ENCODE peak calls at places on chromosomes 13 and 19, in six cellular contexts. B is K562, R is HepG2, G is A549, Z is endothelial cell of umbilical vein, H is GM12878. L is an unnamed sample.

GRCh38 chr13:26020536-26021290 is 31.1 kb downstream of the SHISA2 start:
- DNase-seq in R (no peak), Z (no peak), H (no peak), G (no peak), B (no peak), L (no peak)

GRCh38 chr13:60114499-60115028 is 49.2 kb downstream of the DIAPH3 start:
- DNase-seq in Z (no peak), H (no peak), B (no peak), R (no peak), G (no peak), L (peak)

GRCh38 chr13:40148103-40148502 is 492.6 kb downstream of the COG6 start:
- DNase-seq in R (no peak), H (no peak), Z (no peak), B (no peak), G (no peak), L (no peak)

GRCh38 chr19:11138659-11139526 is 16.7 kb downstream of the SPC24 start:
- DNase-seq in B (peak), Z (peak), R (peak), G (peak), H (no peak), L (peak)

GRCh38 chr13:110894086-110894485 is 20.8 kb downstream of the ANKRD10 start:
- DNase-seq in R (no peak), Z (no peak), G (no peak), B (no peak), H (no peak), L (no peak)

GRCh38 chr13:97122381-97122996 is 99.6 kb upstream of the MBNL2 start:
- DNase-seq in Z (peak), H (no peak), B (no peak), R (no peak), G (no peak), L (no peak)

GRCh38 chr13:91347996-91348905 is 764 bp downstream of the MIR17HG start:
- DNase-seq in G (peak), R (no peak), Z (peak), B (peak), H (no peak), L (no peak)

GRCh38 chr19:12139309-12139708 is 841 bp downstream of the ZNF20 start:
- DNase-seq in B (no peak), G (no peak), H (no peak), R (no peak), Z (no peak), L (no peak)

GRCh38 chr13:29935309-29935981 is 85.0 kb upstream of the UBL3 start:
- DNase-seq in Z (no peak), R (no peak), H (peak), B (no peak), G (no peak), L (peak)

GRCh38 chr13:92938481-92939020 is 288.1 kb upstream of the GPC6 start:
- DNase-seq in R (no peak), Z (no peak), B (no peak), H (no peak), G (no peak), L (no peak)

DNA sequence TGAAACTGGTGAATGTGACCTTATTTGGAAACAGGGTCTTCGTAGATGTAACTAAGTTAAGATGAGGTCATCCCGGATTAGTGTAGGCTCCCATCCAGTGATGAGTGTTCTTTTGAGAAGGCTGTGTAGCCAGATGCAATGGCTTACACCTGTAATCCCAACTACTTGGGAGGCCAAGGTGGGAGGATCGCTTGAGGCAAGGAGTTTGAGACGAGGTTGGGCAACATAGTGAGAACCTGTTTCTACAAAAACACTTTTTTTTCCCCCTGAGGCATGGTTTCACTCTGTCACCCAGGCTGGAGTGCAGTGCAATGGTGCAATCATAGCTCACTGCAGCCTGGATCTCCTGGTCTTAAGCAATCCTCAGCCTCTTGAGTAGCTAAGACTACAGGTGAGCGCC is 36.4 kb downstream of the FBN3 start:
- DNase-seq in H (no peak), Z (no peak), G (no peak), R (no peak), B (no peak), L (peak)
- TF ChIP-seq MAX in H (no peak), Z (no peak), G (no peak), R (no peak), B (no peak), L (no peak)

GRCh38 chr19:16263115-16263839 is 61.3 kb upstream of the KLF2 start:
- DNase-seq in G (no peak), Z (no peak), H (no peak), B (no peak), R (no peak), L (peak)
- TF ChIP-seq MYC in G (no peak), Z (no peak), H (no peak), B (no peak), R (no peak), L (no peak)

GRCh38 chr13:109730832-109731335 is 55.5 kb downstream of the IRS2 start:
- DNase-seq in B (no peak), G (no peak), R (no peak), Z (no peak), H (no peak), L (peak)

GRCh38 chr13:109727251-109727650 is 59.1 kb downstream of the IRS2 start:
- DNase-seq in H (no peak), R (no peak), B (no peak), G (no peak), Z (no peak), L (no peak)

GRCh38 chr13:109725995-109726637 is 60.3 kb downstream of the IRS2 start:
- DNase-seq in Z (no peak), G (no peak), H (no peak), B (no peak), R (no peak), L (no peak)

GRCh38 chr13:109728061-109728460 is 58.3 kb downstream of the IRS2 start:
- DNase-seq in Z (no peak), R (no peak), G (no peak), H (no peak), B (no peak), L (no peak)

GRCh38 chr13:109729031-109729870 is 57.1 kb downstream of the IRS2 start:
- DNase-seq in H (no peak), Z (no peak), G (no peak), R (no peak), B (no peak), L (peak)
- H3K4me3 ChIP-seq in H (no peak), Z (no peak), G (no peak), R (no peak), B (no peak), L (peak)

GRCh38 chr13:103607995-103608394 is 541.8 kb upstream of the SLC10A2 start:
- DNase-seq in B (no peak), G (no peak), Z (no peak), H (peak), R (no peak), L (no peak)
- TF ChIP-seq MAX in B (no peak), G (no peak), Z (no peak), H (no peak), R (no peak), L (no peak)

GRCh38 chr19:5627395-5627904 is 4.6 kb downstream of the SAFB start:
- DNase-seq in Z (no peak), H (peak), B (peak), G (no peak), R (no peak), L (peak)
- TF ChIP-seq MYC in Z (no peak), H (no peak), B (peak), G (no peak), R (no peak), L (peak)

GRCh38 chr13:46683879-46684278 is 113.1 kb downstream of the ESD start:
- DNase-seq in G (no peak), H (no peak), B (no peak), Z (no peak), R (no peak), L (peak)
- H3K4me3 ChIP-seq in G (no peak), H (no peak), B (no peak), Z (no peak), R (peak), L (no peak)

GRCh38 chr19:17766543-17767131 is 15.4 kb downstream of the FCHO1 start:
- DNase-seq in G (peak), B (peak), H (no peak), Z (peak), R (peak), L (no peak)
- TF ChIP-seq MAX in G (peak), B (no peak), H (no peak), Z (no peak), R (no peak), L (no peak)

DNA sequence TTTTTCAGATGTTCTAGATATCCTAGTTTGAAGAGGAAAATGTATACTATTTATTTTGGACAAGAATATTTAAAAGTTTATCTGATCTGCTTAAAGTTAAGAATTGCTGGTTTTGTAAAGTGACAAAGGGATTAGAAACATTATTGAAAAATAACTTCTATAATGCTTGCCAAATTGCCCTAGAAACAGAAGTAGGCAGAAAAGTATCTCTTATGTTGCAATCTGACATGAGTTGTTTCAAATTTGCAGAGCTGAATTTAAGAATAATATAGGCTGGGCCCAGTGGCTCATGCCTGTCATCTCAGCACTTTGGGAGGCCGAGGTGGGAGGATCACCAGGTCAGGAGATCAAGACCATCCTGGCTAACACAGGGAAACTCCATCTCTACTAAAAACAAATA is 777.1 kb downstream of the LIG4 start:
- DNase-seq in R (no peak), G (no peak), H (no peak), B (no peak), Z (no peak), L (no peak)
- TF ChIP-seq MYC in R (no peak), G (no peak), H (no peak), B (no peak), Z (no peak), L (no peak)

DNA sequence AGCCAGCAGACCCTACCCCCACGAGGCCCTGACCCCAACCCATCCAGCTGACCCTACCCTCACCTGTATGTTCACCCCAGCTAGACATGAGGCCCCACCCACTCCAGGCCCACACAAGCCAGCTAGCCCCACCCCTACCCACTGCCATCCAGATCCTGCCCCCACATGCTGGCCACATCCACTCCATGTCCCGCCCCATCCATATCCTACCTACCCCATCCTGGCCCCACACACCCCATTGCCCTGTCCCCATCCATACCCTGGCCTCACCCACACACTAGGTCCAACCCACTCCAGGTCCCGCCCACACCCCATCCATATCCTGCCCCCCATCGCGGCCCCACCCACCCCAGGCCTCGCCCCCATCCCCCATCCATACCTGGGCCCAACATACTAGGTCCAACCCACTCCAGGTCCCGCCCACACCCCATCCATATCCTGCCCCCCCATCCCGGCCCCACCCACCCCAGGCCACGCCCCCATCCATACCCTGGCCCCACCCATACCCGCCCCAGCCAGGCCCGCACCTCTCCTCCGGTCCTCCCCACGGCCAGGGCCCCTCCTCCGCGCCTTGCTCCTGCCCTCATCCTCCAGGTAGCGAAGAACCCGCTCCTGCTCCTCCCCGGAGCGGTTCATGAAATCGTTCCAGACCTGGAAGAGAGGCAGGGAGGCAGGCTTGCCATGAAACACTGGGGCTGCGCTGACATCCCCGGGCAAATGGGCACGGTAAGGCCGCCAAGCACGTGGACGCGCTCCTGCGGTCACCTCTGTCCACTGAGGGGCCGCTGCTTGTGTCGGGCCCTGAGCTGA is 7.2 kb downstream of the RNU6-9 start:
- DNase-seq in R (no peak), B (peak), Z (no peak), G (peak), H (no peak), L (no peak)
- H3K4me3 ChIP-seq in R (no peak), B (peak), Z (no peak), G (no peak), H (no peak), L (no peak)